ENCODE peak calls at places on chromosomes 12 and 14, in nine cellular contexts. C is epithelial cell of esophagus; N is posterior vena cava; X is immature natural killer cell; W is CD8-positive, alpha-beta T cell; G is activated CD4-positive, CD25-positive, alpha-beta regulatory T cell; I is NCI-H1092 treated with DMSO at 0.1 percent for 48 hours; U is type B pancreatic cell; A is T-helper 2 cell. H is an unnamed sample.

GRCh38 chr12:10941916-10942607 is 3.0 kb upstream of the TAS2R14 start:
- DNase-seq in C (peak), N (no peak), X (no peak), W (no peak), G (no peak), I (no peak), U (no peak), A (no peak), H (no peak)

GRCh38 chr12:95996034-95996658 is at the start of gene HAL:
- DNase-seq in C (peak), N (no peak), X (no peak), W (no peak), G (no peak), I (no peak), U (no peak), A (no peak), H (no peak)

GRCh38 chr14:95875831-95876768 is 532 bp upstream of the TUNAR start:
- DNase-seq in C (no peak), N (no peak), X (no peak), W (no peak), G (no peak), I (peak), U (no peak), A (no peak), H (peak)

GRCh38 chr12:71746983-71747611 is 7.6 kb upstream of the RAB21 start:
- DNase-seq in C (peak), N (no peak), X (peak), W (no peak), G (peak), I (peak), U (no peak), A (no peak), H (peak)

GRCh38 chr12:105420659-105421240 is 90.3 kb downstream of the C12orf75 start:
- DNase-seq in C (peak), N (peak), X (peak), W (peak), G (peak), I (peak), U (peak), A (no peak), H (peak)

GRCh38 chr14:92560106-92560865 is 46.7 kb downstream of the RIN3 start:
- DNase-seq in C (no peak), N (no peak), X (no peak), W (no peak), G (no peak), I (no peak), U (no peak), A (no peak), H (no peak)

GRCh38 chr12:124024263-124024678 is 51.3 kb downstream of the ZNF664 start:
- DNase-seq in C (peak), N (no peak), X (no peak), W (no peak), G (no peak), I (no peak), U (no peak), A (no peak), H (no peak)

GRCh38 chr12:104809706-104810385 is 148.2 kb downstream of the SLC41A2 start:
- DNase-seq in C (no peak), N (no peak), X (no peak), W (no peak), G (no peak), I (no peak), U (no peak), A (no peak), H (no peak)

GRCh38 chr14:22538671-22539228 is 50.3 kb downstream of the DAD1 start:
- DNase-seq in C (no peak), N (no peak), X (no peak), W (no peak), G (no peak), I (no peak), U (no peak), A (no peak), H (no peak)

GRCh38 chr12:53994691-53995310 is 5.2 kb upstream of the HOXC9 start:
- DNase-seq in C (no peak), N (no peak), X (no peak), W (no peak), G (no peak), I (peak), U (no peak), A (no peak), H (no peak)

GRCh38 chr12:130350715-130351114 is 13.0 kb downstream of the PIWIL1 start:
- DNase-seq in C (no peak), N (no peak), X (no peak), W (no peak), G (no peak), I (no peak), U (no peak), A (no peak), H (no peak)

GRCh38 chr14:89813485-89814080 is 140.9 kb downstream of the EFCAB11 start:
- DNase-seq in C (peak), N (no peak), X (no peak), W (no peak), G (no peak), I (no peak), U (no peak), A (no peak), H (no peak)

GRCh38 chr12:122021822-122022392 is at the start of gene BCL7A:
- DNase-seq in C (peak), N (peak), X (no peak), W (peak), G (no peak), I (peak), U (no peak), A (no peak), H (peak)

H was measured in NCI-H146.